ENCODE peak calls at places on chromosomes 6 and 20, in seven cellular contexts. One of them, this sample, is unnamed. For H3K4me1, the result is how much of the 10 kb centered on the place peaks cover.

GRCh38 chr20:17525132-17525531 is 6.0 kb downstream of the BFSP1 start:
- DNase-seq in GM23248: no peak
- DNase-seq in mesendoderm: no peak
- DNase-seq in adipocyte: no peak
- DNase-seq in sigmoid colon: no peak
- DNase-seq in naive thymus-derived CD4-positive, alpha-beta T cell: no peak
- DNase-seq in H1: no peak
- DNase-seq in this sample: no peak

GRCh38 chr20:3173582-3174441 is 463 bp upstream of the LZTS3 start:
- DNase-seq in GM23248: peak
- DNase-seq in mesendoderm: peak
- DNase-seq in adipocyte: peak
- DNase-seq in sigmoid colon: peak
- DNase-seq in naive thymus-derived CD4-positive, alpha-beta T cell: peak
- DNase-seq in H1: peak
- DNase-seq in this sample: peak

GRCh38 chr6:168163096-168163731 is 84.2 kb upstream of the FRMD1 start:
- DNase-seq in GM23248: no peak
- DNase-seq in mesendoderm: no peak
- DNase-seq in adipocyte: no peak
- DNase-seq in sigmoid colon: peak
- DNase-seq in naive thymus-derived CD4-positive, alpha-beta T cell: no peak
- DNase-seq in H1: no peak
- DNase-seq in this sample: no peak

GRCh38 chr20:43584448-43585138 is 6.1 kb upstream of the IFT52 start:
- DNase-seq in GM23248: peak
- DNase-seq in mesendoderm: peak
- DNase-seq in adipocyte: peak
- DNase-seq in sigmoid colon: no peak
- DNase-seq in naive thymus-derived CD4-positive, alpha-beta T cell: no peak
- DNase-seq in H1: no peak
- DNase-seq in this sample: no peak

GRCh38 chr6:133837801-133838349 is 51.0 kb upstream of the TCF21 start:
- DNase-seq in GM23248: peak
- DNase-seq in mesendoderm: peak
- DNase-seq in adipocyte: peak
- DNase-seq in sigmoid colon: no peak
- DNase-seq in naive thymus-derived CD4-positive, alpha-beta T cell: peak
- DNase-seq in H1: peak
- DNase-seq in this sample: peak

GRCh38 chr6:80489911-80490635 is 383.6 kb downstream of the BCKDHB start:
- DNase-seq in GM23248: no peak
- DNase-seq in mesendoderm: no peak
- DNase-seq in adipocyte: no peak
- DNase-seq in sigmoid colon: no peak
- DNase-seq in naive thymus-derived CD4-positive, alpha-beta T cell: no peak
- DNase-seq in H1: no peak
- DNase-seq in this sample: no peak

GRCh38 chr6:130933712-130934200 is 106.5 kb downstream of the SMLR1 start:
- DNase-seq in GM23248: peak
- DNase-seq in mesendoderm: peak
- DNase-seq in adipocyte: peak
- DNase-seq in sigmoid colon: no peak
- DNase-seq in naive thymus-derived CD4-positive, alpha-beta T cell: no peak
- DNase-seq in H1: no peak
- DNase-seq in this sample: no peak

GRCh38 chr6:130027948-130028347 is 9.6 kb downstream of the L3MBTL3 start:
- DNase-seq in GM23248: no peak
- DNase-seq in mesendoderm: no peak
- DNase-seq in adipocyte: no peak
- DNase-seq in sigmoid colon: no peak
- DNase-seq in naive thymus-derived CD4-positive, alpha-beta T cell: no peak
- DNase-seq in H1: no peak
- DNase-seq in this sample: no peak

GRCh38 chr20:34907616-34908469 is 31.4 kb downstream of the ACSS2 start:
- DNase-seq in GM23248: peak
- DNase-seq in mesendoderm: no peak
- DNase-seq in adipocyte: peak
- DNase-seq in sigmoid colon: no peak
- DNase-seq in naive thymus-derived CD4-positive, alpha-beta T cell: no peak
- DNase-seq in H1: no peak
- DNase-seq in this sample: no peak

GRCh38 chr6:149334201-149334600 is 16.7 kb downstream of the TAB2 start:
- DNase-seq in GM23248: peak
- DNase-seq in mesendoderm: no peak
- DNase-seq in adipocyte: peak
- DNase-seq in sigmoid colon: no peak
- DNase-seq in naive thymus-derived CD4-positive, alpha-beta T cell: no peak
- DNase-seq in H1: no peak
- DNase-seq in this sample: no peak
- H3K4me1 ChIP-seq in GM23248: half or more
- H3K4me1 ChIP-seq in mesendoderm: under half
- H3K4me1 ChIP-seq in adipocyte: half or more
- H3K4me1 ChIP-seq in sigmoid colon: under half
- H3K4me1 ChIP-seq in naive thymus-derived CD4-positive, alpha-beta T cell: half or more
- H3K4me1 ChIP-seq in H1: under half
- H3K4me1 ChIP-seq in this sample: half or more

GRCh38 chr6:137707038-137707589 is 159.9 kb upstream of the TNFAIP3 start:
- DNase-seq in GM23248: no peak
- DNase-seq in mesendoderm: no peak
- DNase-seq in adipocyte: no peak
- DNase-seq in sigmoid colon: no peak
- DNase-seq in naive thymus-derived CD4-positive, alpha-beta T cell: no peak
- DNase-seq in H1: no peak
- DNase-seq in this sample: no peak

GRCh38 chr6:137707590-137708360 is 159.3 kb upstream of the TNFAIP3 start:
- DNase-seq in GM23248: peak
- DNase-seq in mesendoderm: peak
- DNase-seq in adipocyte: peak
- DNase-seq in sigmoid colon: peak
- DNase-seq in naive thymus-derived CD4-positive, alpha-beta T cell: peak
- DNase-seq in H1: no peak
- DNase-seq in this sample: peak

GRCh38 chr6:137706065-137706422 is 161.0 kb upstream of the TNFAIP3 start:
- DNase-seq in GM23248: no peak
- DNase-seq in mesendoderm: no peak
- DNase-seq in adipocyte: no peak
- DNase-seq in sigmoid colon: no peak
- DNase-seq in naive thymus-derived CD4-positive, alpha-beta T cell: no peak
- DNase-seq in H1: no peak
- DNase-seq in this sample: no peak

GRCh38 chr6:137709424-137710281 is 157.4 kb upstream of the TNFAIP3 start:
- DNase-seq in GM23248: peak
- DNase-seq in mesendoderm: no peak
- DNase-seq in adipocyte: peak
- DNase-seq in sigmoid colon: no peak
- DNase-seq in naive thymus-derived CD4-positive, alpha-beta T cell: no peak
- DNase-seq in H1: no peak
- DNase-seq in this sample: no peak

GRCh38 chr6:137708481-137708880 is 158.6 kb upstream of the TNFAIP3 start:
- DNase-seq in GM23248: no peak
- DNase-seq in mesendoderm: no peak
- DNase-seq in adipocyte: no peak
- DNase-seq in sigmoid colon: no peak
- DNase-seq in naive thymus-derived CD4-positive, alpha-beta T cell: no peak
- DNase-seq in H1: no peak
- DNase-seq in this sample: no peak
- H3K4me1 ChIP-seq in GM23248: under half
- H3K4me1 ChIP-seq in mesendoderm: under half
- H3K4me1 ChIP-seq in adipocyte: under half
- H3K4me1 ChIP-seq in sigmoid colon: under half
- H3K4me1 ChIP-seq in naive thymus-derived CD4-positive, alpha-beta T cell: under half
- H3K4me1 ChIP-seq in H1: under half
- H3K4me1 ChIP-seq in this sample: under half

GRCh38 chr20:62678553-62678952 is 30.1 kb upstream of the NTSR1 start:
- DNase-seq in GM23248: no peak
- DNase-seq in mesendoderm: no peak
- DNase-seq in adipocyte: no peak
- DNase-seq in sigmoid colon: no peak
- DNase-seq in naive thymus-derived CD4-positive, alpha-beta T cell: no peak
- DNase-seq in H1: no peak
- DNase-seq in this sample: no peak
- H3K4me1 ChIP-seq in GM23248: under half
- H3K4me1 ChIP-seq in mesendoderm: under half
- H3K4me1 ChIP-seq in adipocyte: under half
- H3K4me1 ChIP-seq in sigmoid colon: under half
- H3K4me1 ChIP-seq in naive thymus-derived CD4-positive, alpha-beta T cell: under half
- H3K4me1 ChIP-seq in H1: under half
- H3K4me1 ChIP-seq in this sample: under half

DNA sequence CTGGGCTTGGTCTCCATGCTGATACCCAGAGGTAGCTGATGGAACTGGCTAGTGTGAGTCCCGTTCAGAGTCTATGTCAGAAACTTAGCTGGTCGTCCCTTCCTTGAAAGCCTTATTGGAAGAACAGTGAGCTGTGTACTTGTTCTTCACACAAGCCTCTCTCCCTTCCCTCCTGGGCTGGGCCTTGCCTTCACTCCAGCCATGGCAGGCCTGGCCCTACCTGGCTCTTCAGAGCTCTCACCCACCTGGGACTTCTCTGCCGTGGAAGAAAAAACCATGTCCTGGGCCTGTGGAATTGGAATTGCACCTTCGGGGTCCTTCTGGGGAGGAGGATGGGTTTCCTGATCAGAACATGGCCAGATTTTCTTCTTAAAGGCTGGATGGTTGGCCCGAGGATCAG is 20.3 kb upstream of the ZNF831 start:
- DNase-seq in GM23248: no peak
- DNase-seq in mesendoderm: no peak
- DNase-seq in adipocyte: no peak
- DNase-seq in sigmoid colon: no peak
- DNase-seq in naive thymus-derived CD4-positive, alpha-beta T cell: no peak
- DNase-seq in H1: no peak
- DNase-seq in this sample: no peak
- H3K4me1 ChIP-seq in GM23248: under half
- H3K4me1 ChIP-seq in mesendoderm: under half
- H3K4me1 ChIP-seq in adipocyte: under half
- H3K4me1 ChIP-seq in sigmoid colon: under half
- H3K4me1 ChIP-seq in naive thymus-derived CD4-positive, alpha-beta T cell: under half
- H3K4me1 ChIP-seq in H1: under half
- H3K4me1 ChIP-seq in this sample: under half

GRCh38 chr20:19981091-19981490 is 36.1 kb upstream of the NAA20 start:
- DNase-seq in GM23248: peak
- DNase-seq in mesendoderm: peak
- DNase-seq in adipocyte: peak
- DNase-seq in sigmoid colon: no peak
- DNase-seq in naive thymus-derived CD4-positive, alpha-beta T cell: no peak
- DNase-seq in H1: no peak
- DNase-seq in this sample: no peak
- H3K4me1 ChIP-seq in GM23248: half or more
- H3K4me1 ChIP-seq in mesendoderm: under half
- H3K4me1 ChIP-seq in adipocyte: under half
- H3K4me1 ChIP-seq in sigmoid colon: under half
- H3K4me1 ChIP-seq in naive thymus-derived CD4-positive, alpha-beta T cell: under half
- H3K4me1 ChIP-seq in H1: under half
- H3K4me1 ChIP-seq in this sample: half or more

GRCh38 chr6:16003197-16003491 is 125.7 kb upstream of the MYLIP start:
- DNase-seq in GM23248: no peak
- DNase-seq in mesendoderm: no peak
- DNase-seq in adipocyte: no peak
- DNase-seq in sigmoid colon: no peak
- DNase-seq in naive thymus-derived CD4-positive, alpha-beta T cell: no peak
- DNase-seq in H1: no peak
- DNase-seq in this sample: no peak
- H3K4me1 ChIP-seq in GM23248: under half
- H3K4me1 ChIP-seq in mesendoderm: under half
- H3K4me1 ChIP-seq in adipocyte: under half
- H3K4me1 ChIP-seq in sigmoid colon: under half
- H3K4me1 ChIP-seq in naive thymus-derived CD4-positive, alpha-beta T cell: under half
- H3K4me1 ChIP-seq in H1: under half
- H3K4me1 ChIP-seq in this sample: under half

GRCh38 chr6:33695451-33695855 is 16.0 kb downstream of the UQCC2 start:
- DNase-seq in GM23248: peak
- DNase-seq in mesendoderm: no peak
- DNase-seq in adipocyte: no peak
- DNase-seq in sigmoid colon: no peak
- DNase-seq in naive thymus-derived CD4-positive, alpha-beta T cell: no peak
- DNase-seq in H1: no peak
- DNase-seq in this sample: no peak

GRCh38 chr6:33696076-33696475 is 15.4 kb downstream of the UQCC2 start:
- DNase-seq in GM23248: no peak
- DNase-seq in mesendoderm: no peak
- DNase-seq in adipocyte: no peak
- DNase-seq in sigmoid colon: no peak
- DNase-seq in naive thymus-derived CD4-positive, alpha-beta T cell: no peak
- DNase-seq in H1: no peak
- DNase-seq in this sample: no peak

GRCh38 chr6:33698494-33698893 is 13.0 kb downstream of the UQCC2 start:
- DNase-seq in GM23248: no peak
- DNase-seq in mesendoderm: no peak
- DNase-seq in adipocyte: no peak
- DNase-seq in sigmoid colon: no peak
- DNase-seq in naive thymus-derived CD4-positive, alpha-beta T cell: no peak
- DNase-seq in H1: no peak
- DNase-seq in this sample: peak

GRCh38 chr6:33697845-33698244 is 13.7 kb downstream of the UQCC2 start:
- DNase-seq in GM23248: no peak
- DNase-seq in mesendoderm: no peak
- DNase-seq in adipocyte: no peak
- DNase-seq in sigmoid colon: no peak
- DNase-seq in naive thymus-derived CD4-positive, alpha-beta T cell: no peak
- DNase-seq in H1: no peak
- DNase-seq in this sample: peak

DNA sequence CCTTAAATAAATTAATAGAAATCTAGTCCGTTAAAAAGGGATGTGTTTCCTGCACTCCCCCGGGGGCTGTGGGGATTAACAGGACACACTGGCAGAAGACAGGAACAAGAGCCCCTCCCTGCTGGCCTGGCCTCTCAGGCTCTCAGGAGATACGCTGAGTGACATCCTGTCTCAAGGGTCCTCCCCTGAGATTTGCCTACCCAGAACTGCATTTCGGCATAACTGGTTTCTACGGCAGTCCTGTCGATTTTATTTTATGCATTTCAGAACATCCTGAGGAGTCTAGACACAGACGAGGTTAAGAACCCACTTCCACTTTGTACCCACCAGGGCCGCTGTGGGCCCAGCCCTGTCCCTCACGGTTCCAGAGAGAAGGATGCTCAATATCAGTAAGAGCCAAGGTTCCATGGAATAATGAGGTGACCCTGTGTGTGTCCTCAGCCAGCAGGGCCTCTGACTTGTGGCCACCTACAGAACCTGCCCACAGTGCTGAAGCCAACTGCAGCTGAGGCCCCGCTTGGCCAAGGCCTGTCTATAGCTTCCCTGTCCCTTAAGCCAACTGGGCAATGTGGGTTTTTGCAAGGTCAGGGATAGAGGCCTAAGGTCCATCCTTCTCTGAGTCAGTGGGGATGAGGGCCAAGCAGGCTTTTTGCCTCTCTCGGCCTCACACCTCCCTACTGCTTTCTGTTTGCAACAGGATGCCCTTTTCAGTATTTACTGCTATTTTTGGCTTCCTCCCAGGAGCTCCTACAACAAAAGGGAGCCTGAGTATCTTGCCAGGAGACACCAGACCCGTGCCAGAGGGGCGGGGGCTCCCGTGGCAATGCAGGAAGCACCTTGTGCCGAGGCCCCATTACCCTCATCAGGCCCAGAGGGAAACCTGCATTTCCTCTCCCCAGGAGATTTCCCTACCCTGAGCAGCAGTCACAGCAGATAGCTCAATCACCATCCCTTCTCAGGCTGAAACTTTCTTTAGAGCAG is 14.7 kb downstream of the UQCC2 start:
- DNase-seq in GM23248: peak
- DNase-seq in mesendoderm: no peak
- DNase-seq in adipocyte: peak
- DNase-seq in sigmoid colon: no peak
- DNase-seq in naive thymus-derived CD4-positive, alpha-beta T cell: no peak
- DNase-seq in H1: no peak
- DNase-seq in this sample: peak
- H3K4me1 ChIP-seq in GM23248: under half
- H3K4me1 ChIP-seq in mesendoderm: under half
- H3K4me1 ChIP-seq in adipocyte: half or more
- H3K4me1 ChIP-seq in sigmoid colon: under half
- H3K4me1 ChIP-seq in naive thymus-derived CD4-positive, alpha-beta T cell: half or more
- H3K4me1 ChIP-seq in H1: under half
- H3K4me1 ChIP-seq in this sample: half or more

GRCh38 chr6:150627154-150627553 is 27.5 kb downstream of the PLEKHG1 start:
- DNase-seq in GM23248: no peak
- DNase-seq in mesendoderm: no peak
- DNase-seq in adipocyte: no peak
- DNase-seq in sigmoid colon: no peak
- DNase-seq in naive thymus-derived CD4-positive, alpha-beta T cell: no peak
- DNase-seq in H1: no peak
- DNase-seq in this sample: no peak
- H3K4me1 ChIP-seq in GM23248: under half
- H3K4me1 ChIP-seq in mesendoderm: under half
- H3K4me1 ChIP-seq in adipocyte: under half
- H3K4me1 ChIP-seq in sigmoid colon: under half
- H3K4me1 ChIP-seq in naive thymus-derived CD4-positive, alpha-beta T cell: under half
- H3K4me1 ChIP-seq in H1: under half
- H3K4me1 ChIP-seq in this sample: under half